ENCODE peak calls at places on chromosomes 5 and 9, in five cellular contexts. One of them, this sample, is unnamed.

GRCh38 chr5:134146651-134147544 is 29.9 kb downstream of the SKP1 start:
- DNase-seq in body of pancreas: no peak
- DNase-seq in A549: no peak
- DNase-seq in breast epithelium: no peak
- DNase-seq in HCT116: no peak
- DNase-seq in this sample: no peak

GRCh38 chr5:168270446-168270845 is 21.0 kb upstream of the WWC1 start:
- DNase-seq in body of pancreas: no peak
- DNase-seq in A549: peak
- DNase-seq in breast epithelium: no peak
- DNase-seq in HCT116: no peak
- DNase-seq in this sample: no peak

GRCh38 chr5:115069087-115069968 is 100.4 kb downstream of the TRIM36 start:
- DNase-seq in breast epithelium: no peak
- DNase-seq in HCT116: peak
- DNase-seq in body of pancreas: peak
- DNase-seq in A549: peak
- DNase-seq in this sample: peak

GRCh38 chr9:125393426-125393825 is 131.8 kb downstream of the GAPVD1 start:
- DNase-seq in body of pancreas: no peak
- DNase-seq in HCT116: no peak
- DNase-seq in A549: no peak
- DNase-seq in breast epithelium: no peak
- DNase-seq in this sample: no peak

GRCh38 chr9:36731576-36731975 is 158.9 kb downstream of the MELK start:
- DNase-seq in body of pancreas: no peak
- DNase-seq in HCT116: no peak
- DNase-seq in breast epithelium: no peak
- DNase-seq in A549: no peak
- DNase-seq in this sample: no peak

GRCh38 chr5:4905674-4906528 is 234.2 kb upstream of the ADAMTS16 start:
- DNase-seq in body of pancreas: no peak
- DNase-seq in HCT116: no peak
- DNase-seq in breast epithelium: no peak
- DNase-seq in A549: no peak
- DNase-seq in this sample: no peak

GRCh38 chr9:70817306-70817705 is 304.1 kb downstream of the TRPM3 start:
- DNase-seq in body of pancreas: no peak
- DNase-seq in HCT116: no peak
- DNase-seq in breast epithelium: no peak
- DNase-seq in A549: no peak
- DNase-seq in this sample: no peak

GRCh38 chr9:78041971-78042370 is 10.4 kb upstream of the GNAQ start:
- DNase-seq in A549: no peak
- DNase-seq in body of pancreas: no peak
- DNase-seq in HCT116: no peak
- DNase-seq in breast epithelium: no peak
- DNase-seq in this sample: no peak

GRCh38 chr5:142770650-142771609 is 753 bp downstream of the ARHGAP26 start:
- DNase-seq in breast epithelium: peak
- DNase-seq in body of pancreas: peak
- DNase-seq in A549: peak
- DNase-seq in HCT116: no peak
- DNase-seq in this sample: peak

GRCh38 chr5:88142801-88143692 is 125.6 kb downstream of the TMEM161B start:
- DNase-seq in breast epithelium: no peak
- DNase-seq in A549: no peak
- DNase-seq in body of pancreas: no peak
- DNase-seq in HCT116: no peak
- DNase-seq in this sample: no peak

GRCh38 chr9:2158111-2158610 is 143.0 kb downstream of the SMARCA2 start:
- DNase-seq in A549: peak
- DNase-seq in breast epithelium: no peak
- DNase-seq in body of pancreas: peak
- DNase-seq in HCT116: no peak
- DNase-seq in this sample: peak

GRCh38 chr5:9301200-9301599 is 244.7 kb downstream of the SEMA5A start:
- DNase-seq in breast epithelium: no peak
- DNase-seq in HCT116: no peak
- DNase-seq in A549: no peak
- DNase-seq in body of pancreas: no peak
- DNase-seq in this sample: no peak

GRCh38 chr9:14141736-14142135 is 172.2 kb downstream of the NFIB start:
- DNase-seq in A549: no peak
- DNase-seq in breast epithelium: no peak
- DNase-seq in HCT116: no peak
- DNase-seq in body of pancreas: no peak
- DNase-seq in this sample: no peak

GRCh38 chr9:135085830-135086546 is 1.5 kb upstream of the OLFM1 start:
- DNase-seq in A549: peak
- DNase-seq in HCT116: peak
- DNase-seq in body of pancreas: peak
- DNase-seq in breast epithelium: peak
- DNase-seq in this sample: peak

GRCh38 chr9:37700131-37700530 is 49.4 kb downstream of the FRMPD1 start:
- DNase-seq in body of pancreas: no peak
- DNase-seq in HCT116: no peak
- DNase-seq in breast epithelium: no peak
- DNase-seq in A549: no peak
- DNase-seq in this sample: no peak

GRCh38 chr9:109014267-109015025 is 1.1 kb upstream of the CTNNAL1 start:
- DNase-seq in breast epithelium: no peak
- DNase-seq in HCT116: no peak
- DNase-seq in A549: peak
- DNase-seq in body of pancreas: no peak
- DNase-seq in this sample: peak

GRCh38 chr9:137227057-137227852 is at the start of gene RNF224:
- DNase-seq in breast epithelium: peak
- DNase-seq in HCT116: peak
- DNase-seq in A549: peak
- DNase-seq in body of pancreas: peak
- DNase-seq in this sample: peak
- TF ChIP-seq POLR2A in breast epithelium: no peak
- TF ChIP-seq POLR2A in HCT116: no peak
- TF ChIP-seq POLR2A in A549: peak
- TF ChIP-seq POLR2A in body of pancreas: no peak
- TF ChIP-seq POLR2A in this sample: no peak

DNA sequence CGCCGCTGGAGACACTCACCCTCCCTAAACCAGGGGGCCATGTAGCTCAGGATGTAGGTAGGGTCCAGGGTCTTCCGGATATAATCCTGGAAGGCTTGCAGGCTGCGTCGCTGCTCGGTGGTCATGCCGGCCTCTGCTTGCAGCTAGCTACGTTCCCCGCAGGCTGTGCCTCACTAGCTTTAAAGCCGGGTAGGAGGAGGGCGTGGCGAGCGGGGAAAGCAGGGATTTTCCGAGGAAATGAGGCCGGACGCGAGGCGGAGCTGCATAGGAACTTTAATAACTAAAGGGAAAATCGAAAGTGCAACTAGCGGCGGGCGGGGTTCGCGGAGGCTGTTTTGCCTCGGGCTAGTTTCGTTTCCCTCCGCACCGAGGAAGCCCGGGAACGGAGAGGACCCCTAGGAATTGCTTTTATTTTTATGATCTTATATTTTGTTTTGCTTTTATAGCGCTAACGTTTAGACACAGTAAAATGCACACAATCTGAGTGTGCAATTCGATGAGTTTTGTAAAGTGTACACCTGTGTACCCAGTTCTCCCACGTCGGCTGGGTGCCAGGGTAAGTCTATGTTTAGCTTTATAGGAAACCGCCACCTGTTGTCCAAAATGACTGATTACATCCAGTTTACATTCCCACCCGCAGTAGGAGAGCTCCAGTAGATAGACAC is at the start of gene RIGI:
- DNase-seq in body of pancreas: peak
- DNase-seq in A549: peak
- DNase-seq in HCT116: peak
- DNase-seq in breast epithelium: peak
- DNase-seq in this sample: peak
- TF ChIP-seq POLR2A in body of pancreas: peak
- TF ChIP-seq POLR2A in A549: peak
- TF ChIP-seq POLR2A in HCT116: no peak
- TF ChIP-seq POLR2A in breast epithelium: no peak
- TF ChIP-seq POLR2A in this sample: no peak

DNA sequence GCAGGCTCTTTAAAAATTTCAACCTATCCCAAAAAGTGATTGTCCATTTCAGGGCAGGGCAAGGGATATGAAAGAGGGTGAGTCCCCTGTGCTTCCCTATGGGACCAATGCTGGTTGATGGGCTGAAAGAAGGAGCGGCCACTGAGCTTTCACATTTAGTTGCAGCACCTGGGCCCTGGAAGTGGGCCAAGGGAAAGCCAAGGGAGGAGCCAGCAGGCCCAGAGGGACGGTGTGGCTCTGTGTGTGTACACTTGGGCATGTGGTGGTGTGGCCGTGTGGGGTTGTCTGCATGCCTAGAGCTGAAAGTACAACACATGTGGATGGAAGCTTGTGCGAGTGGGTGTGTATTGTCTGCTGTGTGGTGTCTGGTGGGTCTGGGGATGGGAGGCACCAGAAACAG is 14.0 kb upstream of the PSMD5 start:
- DNase-seq in breast epithelium: peak
- DNase-seq in body of pancreas: peak
- DNase-seq in HCT116: no peak
- DNase-seq in A549: no peak
- DNase-seq in this sample: no peak
- TF ChIP-seq POLR2A in breast epithelium: no peak
- TF ChIP-seq POLR2A in body of pancreas: no peak
- TF ChIP-seq POLR2A in HCT116: no peak
- TF ChIP-seq POLR2A in A549: no peak
- TF ChIP-seq POLR2A in this sample: no peak

DNA sequence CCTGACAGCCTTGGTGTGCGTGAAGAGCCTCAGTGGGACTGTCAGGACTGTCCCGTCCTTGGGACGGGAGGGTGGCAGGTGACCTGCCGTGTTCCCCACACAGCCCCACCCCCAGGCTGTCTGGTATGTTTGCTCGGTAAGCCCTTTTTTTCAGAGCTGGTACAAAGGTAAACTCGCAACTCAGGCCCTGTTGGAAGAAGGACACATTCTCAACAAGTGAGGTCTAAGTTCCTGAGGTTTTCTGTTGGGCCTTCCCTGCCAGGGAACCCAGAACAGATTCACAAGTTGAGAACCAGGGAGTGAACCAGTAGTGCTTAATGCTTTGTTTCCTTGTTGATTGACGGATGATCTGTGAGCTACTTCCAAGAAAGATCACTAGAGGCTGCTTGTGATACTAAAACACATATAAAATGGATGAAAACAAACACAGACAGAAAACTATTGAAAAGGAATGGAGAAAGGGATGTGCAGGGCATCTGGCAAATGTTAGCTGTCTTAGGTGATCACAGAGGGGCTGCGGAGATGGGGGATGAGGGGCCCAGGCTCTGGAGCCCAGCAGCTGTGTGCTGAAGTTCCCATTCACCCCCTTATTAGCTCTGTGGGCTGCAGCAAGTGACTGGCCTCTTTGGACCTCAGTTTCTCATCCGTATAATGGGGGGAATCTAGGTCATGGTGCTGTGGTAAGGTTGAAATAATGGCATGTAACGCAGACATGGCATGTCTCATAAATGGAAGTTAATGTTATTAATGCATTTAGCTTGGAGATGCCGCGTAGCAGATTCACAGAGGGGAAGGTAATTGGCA is 2.7 kb downstream of the NDST1 start:
- DNase-seq in breast epithelium: no peak
- DNase-seq in HCT116: no peak
- DNase-seq in A549: peak
- DNase-seq in body of pancreas: peak
- DNase-seq in this sample: no peak
- TF ChIP-seq POLR2A in breast epithelium: no peak
- TF ChIP-seq POLR2A in HCT116: no peak
- TF ChIP-seq POLR2A in A549: no peak
- TF ChIP-seq POLR2A in body of pancreas: peak
- TF ChIP-seq POLR2A in this sample: no peak

GRCh38 chr5:61332891-61333350 is 863 bp downstream of the ZSWIM6 start:
- DNase-seq in HCT116: no peak
- DNase-seq in A549: peak
- DNase-seq in breast epithelium: peak
- DNase-seq in body of pancreas: peak
- DNase-seq in this sample: peak

GRCh38 chr5:61330879-61331406 is 1.1 kb upstream of the ZSWIM6 start:
- DNase-seq in A549: peak
- DNase-seq in body of pancreas: peak
- DNase-seq in breast epithelium: peak
- DNase-seq in HCT116: no peak
- DNase-seq in this sample: peak

GRCh38 chr5:61332369-61332745 is 299 bp downstream of the ZSWIM6 start:
- DNase-seq in breast epithelium: no peak
- DNase-seq in body of pancreas: peak
- DNase-seq in A549: no peak
- DNase-seq in HCT116: no peak
- DNase-seq in this sample: peak

GRCh38 chr5:61330341-61330878 is 1.6 kb upstream of the ZSWIM6 start:
- DNase-seq in A549: peak
- DNase-seq in body of pancreas: peak
- DNase-seq in HCT116: no peak
- DNase-seq in breast epithelium: no peak
- DNase-seq in this sample: peak

DNA sequence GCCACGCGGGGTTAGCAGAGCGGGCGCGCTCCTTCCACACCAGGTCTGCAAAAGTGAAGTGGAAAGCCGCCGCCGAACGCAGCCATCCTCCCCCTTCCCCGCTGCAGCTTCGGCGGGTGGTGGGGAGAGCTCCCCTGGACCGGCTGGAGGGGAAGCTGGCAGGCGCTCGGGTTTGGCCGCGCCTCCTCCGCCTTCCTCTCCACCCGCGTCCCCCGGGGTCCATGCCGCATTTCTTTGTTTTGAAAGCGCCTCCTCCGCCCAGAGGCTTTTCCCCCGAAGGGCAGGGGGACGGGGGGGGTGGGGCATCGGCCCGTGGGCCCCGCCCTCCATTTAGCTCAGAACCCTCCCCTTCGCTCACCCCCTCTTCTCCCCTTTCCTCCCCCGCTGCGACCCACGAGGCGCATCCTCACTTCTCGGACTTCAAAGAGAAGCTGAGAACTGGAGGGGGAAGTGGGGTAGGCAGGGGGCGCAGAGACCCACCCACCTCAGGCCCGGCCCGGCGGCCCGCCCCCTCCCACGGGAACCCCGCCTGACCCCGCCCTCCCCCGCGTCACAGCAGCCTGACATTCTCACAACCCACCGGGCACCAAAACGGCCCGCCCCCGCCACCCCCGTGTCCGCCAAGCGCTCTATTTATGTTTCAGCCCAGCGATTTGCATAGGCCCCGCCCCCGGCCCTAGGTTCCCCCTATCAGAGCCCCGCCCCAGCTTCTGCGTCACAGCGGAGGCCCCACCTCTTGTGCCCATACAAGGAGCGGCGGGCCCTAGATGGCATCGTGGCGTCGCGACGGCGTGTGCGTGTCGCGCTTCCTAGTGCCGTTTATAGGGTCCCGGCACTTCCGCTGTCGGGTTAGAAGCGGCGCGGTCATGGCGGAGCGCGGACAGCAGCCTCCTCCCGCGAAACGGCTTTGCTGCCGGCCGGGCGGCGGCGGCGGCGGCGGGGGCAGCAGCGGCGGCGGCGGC is at the start of gene ZSWIM6:
- DNase-seq in HCT116: peak
- DNase-seq in body of pancreas: peak
- DNase-seq in A549: peak
- DNase-seq in breast epithelium: peak
- DNase-seq in this sample: peak
- TF ChIP-seq POLR2A in HCT116: peak
- TF ChIP-seq POLR2A in body of pancreas: peak
- TF ChIP-seq POLR2A in A549: peak
- TF ChIP-seq POLR2A in breast epithelium: no peak
- TF ChIP-seq POLR2A in this sample: no peak